ENCODE peak calls at places on chromosomes 6 and 20, in ten cellular contexts. L is uterus, T is GM12865, X is H9, E is heart right ventricle, Y is cardiac fibroblast, I is psoas muscle, H is spleen, O is ascending aorta, B is AG10803. N is an unnamed sample.

GRCh38 chr6:47679507-47679906 is 18.9 kb upstream of the ADGRF4 start:
- DNase-seq in L (no peak), T (no peak), X (no peak), E (no peak), Y (no peak), I (no peak), H (no peak), O (no peak), B (no peak), N (no peak)

GRCh38 chr6:116190550-116190949 is 63.3 kb downstream of the TSPYL4 start:
- DNase-seq in L (no peak), T (no peak), X (no peak), E (no peak), Y (peak), I (no peak), H (no peak), O (no peak), B (peak), N (no peak)

GRCh38 chr20:56925696-56926101 is 296.6 kb downstream of the TFAP2C start:
- DNase-seq in L (no peak), T (no peak), X (no peak), E (no peak), Y (no peak), I (no peak), H (no peak), O (no peak), B (no peak), N (peak)

GRCh38 chr6:111941686-111942330 is 68.6 kb upstream of the FYN start:
- DNase-seq in L (no peak), T (no peak), X (no peak), E (no peak), Y (peak), I (no peak), H (no peak), O (no peak), B (peak), N (no peak)

GRCh38 chr6:7975764-7976146 is 65.2 kb upstream of the TXNDC5 start:
- DNase-seq in L (no peak), T (peak), X (no peak), E (peak), Y (peak), I (no peak), H (no peak), O (no peak), B (peak), N (no peak)

GRCh38 chr6:137638926-137639706 is 144.9 kb upstream of the OLIG3 start:
- DNase-seq in L (no peak), T (peak), X (no peak), E (no peak), Y (no peak), I (no peak), H (no peak), O (no peak), B (peak), N (no peak)

GRCh38 chr20:33351696-33352095 is 49.6 kb downstream of the CDK5RAP1 start:
- DNase-seq in L (no peak), T (no peak), X (no peak), E (no peak), Y (no peak), I (no peak), H (no peak), O (no peak), B (no peak), N (no peak)

GRCh38 chr6:149259753-149260152 is 57.8 kb upstream of the TAB2 start:
- DNase-seq in L (no peak), T (no peak), X (no peak), E (peak), Y (no peak), I (no peak), H (no peak), O (no peak), B (no peak), N (no peak)

GRCh38 chr20:48178607-48179006 is 393.3 kb upstream of the SULF2 start:
- DNase-seq in L (no peak), T (no peak), X (no peak), E (no peak), Y (no peak), I (no peak), H (no peak), O (no peak), B (no peak), N (no peak)

GRCh38 chr20:42779216-42779615 is 410.5 kb downstream of the PTPRT start:
- DNase-seq in L (no peak), T (no peak), X (no peak), E (no peak), Y (no peak), I (no peak), H (no peak), O (no peak), B (no peak), N (no peak)

GRCh38 chr20:42775866-42776265 is 413.8 kb downstream of the PTPRT start:
- DNase-seq in L (no peak), T (no peak), X (no peak), E (no peak), Y (no peak), I (no peak), H (no peak), O (no peak), B (no peak), N (no peak)

DNA sequence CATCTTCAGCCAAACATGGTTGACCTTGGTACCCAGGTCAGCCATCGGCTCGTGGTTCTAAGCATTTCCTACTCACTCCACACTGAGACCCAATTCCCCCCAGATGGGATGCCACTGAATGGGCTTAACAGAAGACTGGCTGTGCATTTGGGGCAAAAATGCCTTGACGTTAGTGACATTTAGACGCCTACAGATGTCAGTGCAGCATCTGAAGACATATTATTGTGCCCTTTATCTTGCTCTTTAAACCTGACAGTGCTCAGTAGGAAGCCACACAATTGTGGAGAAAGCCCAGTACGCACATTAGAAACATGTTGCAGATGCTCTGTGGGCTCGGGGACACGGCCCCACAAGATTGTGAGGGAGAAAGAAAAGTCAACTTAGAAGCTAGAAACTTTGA is 414.7 kb downstream of the PTPRT start:
- DNase-seq in L (no peak), T (no peak), X (no peak), E (no peak), Y (no peak), I (no peak), H (no peak), O (no peak), B (no peak), N (no peak)
- TF ChIP-seq CTCF in L (no peak), T (no peak), X (no peak), E (no peak), Y (no peak), I (no peak), H (no peak), O (no peak), B (no peak), N (no peak)

GRCh38 chr20:25017257-25017803 is 24.8 kb upstream of the APMAP start:
- DNase-seq in L (no peak), T (no peak), X (peak), E (no peak), Y (no peak), I (no peak), H (peak), O (no peak), B (no peak), N (no peak)
- TF ChIP-seq CTCF in L (no peak), T (no peak), X (no peak), E (no peak), Y (no peak), I (no peak), H (no peak), O (no peak), B (no peak), N (no peak)

GRCh38 chr6:1181939-1182338 is 130.0 kb upstream of the FOXQ1 start:
- DNase-seq in L (no peak), T (no peak), X (no peak), E (no peak), Y (no peak), I (no peak), H (no peak), O (no peak), B (no peak), N (no peak)

GRCh38 chr6:1179571-1180459 is 132.1 kb upstream of the FOXQ1 start:
- DNase-seq in L (no peak), T (no peak), X (no peak), E (no peak), Y (no peak), I (no peak), H (no peak), O (no peak), B (no peak), N (no peak)

GRCh38 chr6:1178590-1178989 is 133.3 kb upstream of the FOXQ1 start:
- DNase-seq in L (no peak), T (no peak), X (no peak), E (no peak), Y (no peak), I (no peak), H (no peak), O (no peak), B (no peak), N (no peak)

GRCh38 chr6:1184318-1184717 is 127.6 kb upstream of the FOXQ1 start:
- DNase-seq in L (no peak), T (no peak), X (no peak), E (no peak), Y (no peak), I (no peak), H (no peak), O (no peak), B (no peak), N (no peak)

DNA sequence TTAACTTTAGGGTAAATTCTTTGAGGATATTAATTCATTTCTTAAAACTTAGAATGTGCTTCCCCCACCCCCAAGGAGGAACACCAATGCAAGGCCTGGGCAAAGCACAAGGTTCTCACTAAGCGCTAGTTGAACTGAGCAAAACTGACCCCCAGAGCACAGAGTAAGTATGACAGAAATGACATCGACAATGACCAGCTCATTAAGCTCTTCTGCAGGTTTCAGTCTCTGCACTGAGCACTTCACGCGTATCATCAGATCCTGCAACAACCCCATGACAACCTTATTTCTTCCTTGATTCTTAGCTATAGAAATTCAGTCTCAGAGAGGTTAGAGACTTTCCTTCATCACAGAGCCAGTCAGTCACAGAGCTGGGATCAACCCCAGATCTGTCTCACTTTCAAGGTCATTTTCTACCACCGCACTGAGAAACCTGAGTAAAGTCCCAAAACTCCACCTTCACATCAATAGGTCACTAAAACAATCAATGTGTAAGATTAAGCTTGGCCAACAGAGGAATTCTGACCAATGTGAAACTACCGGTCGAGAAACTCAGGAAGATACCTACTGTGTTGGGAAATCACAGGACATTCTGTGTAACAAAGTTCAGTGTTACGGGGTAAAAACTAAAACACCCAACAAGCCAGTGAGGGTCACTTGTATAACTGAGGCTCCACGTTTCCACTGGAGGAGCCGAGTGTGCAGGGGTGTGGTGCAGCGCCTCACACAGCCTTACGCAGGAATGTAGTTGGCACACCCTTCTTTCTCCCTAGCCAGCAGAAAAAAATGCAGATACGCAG is 129.0 kb upstream of the FOXQ1 start:
- DNase-seq in L (no peak), T (no peak), X (no peak), E (no peak), Y (no peak), I (no peak), H (no peak), O (no peak), B (peak), N (no peak)
- TF ChIP-seq CTCF in L (no peak), T (no peak), X (no peak), E (no peak), Y (no peak), I (no peak), H (no peak), O (no peak), B (no peak), N (no peak)

GRCh38 chr6:87074051-87074711 is 20.7 kb downstream of the CGA start:
- DNase-seq in L (no peak), T (no peak), X (no peak), E (no peak), Y (no peak), I (no peak), H (no peak), O (no peak), B (no peak), N (no peak)

GRCh38 chr6:87071683-87072082 is 23.2 kb downstream of the CGA start:
- DNase-seq in L (no peak), T (peak), X (no peak), E (no peak), Y (no peak), I (no peak), H (no peak), O (no peak), B (no peak), N (no peak)

GRCh38 chr6:87068804-87069203 is 26.1 kb downstream of the CGA start:
- DNase-seq in L (no peak), T (no peak), X (no peak), E (no peak), Y (no peak), I (no peak), H (no peak), O (no peak), B (no peak), N (no peak)

GRCh38 chr6:87066449-87067288 is 28.2 kb downstream of the CGA start:
- DNase-seq in L (peak), T (peak), X (no peak), E (peak), Y (peak), I (no peak), H (no peak), O (no peak), B (peak), N (no peak)

GRCh38 chr6:87070750-87071149 is 24.2 kb downstream of the CGA start:
- DNase-seq in L (no peak), T (no peak), X (no peak), E (no peak), Y (no peak), I (no peak), H (no peak), O (no peak), B (no peak), N (no peak)
- TF ChIP-seq CTCF in L (no peak), T (no peak), X (no peak), E (no peak), Y (no peak), I (no peak), H (no peak), O (no peak), B (no peak), N (no peak)

DNA sequence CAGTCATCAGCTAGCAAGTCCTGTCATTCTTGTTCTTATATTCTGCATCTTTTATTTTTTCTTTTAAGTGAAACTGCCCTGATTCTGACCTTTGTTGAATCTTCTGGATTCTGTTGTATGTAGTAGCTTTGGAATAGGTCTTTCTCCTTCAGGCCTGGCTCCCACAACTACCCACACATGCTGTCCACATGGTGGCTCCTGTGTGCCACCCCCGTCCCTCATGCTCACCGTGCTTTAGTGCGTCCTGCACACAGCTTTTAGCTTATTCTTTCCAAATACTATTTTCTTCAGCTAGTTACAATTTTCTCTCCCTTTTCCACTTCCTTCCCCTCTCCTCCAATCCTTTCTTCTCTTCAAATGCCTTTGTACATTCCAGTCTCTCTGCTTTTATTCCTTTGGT is 61.8 kb downstream of the CTNNBL1 start:
- DNase-seq in L (no peak), T (no peak), X (no peak), E (no peak), Y (no peak), I (no peak), H (no peak), O (no peak), B (peak), N (no peak)
- TF ChIP-seq CTCF in L (no peak), T (no peak), X (peak), E (peak), Y (no peak), I (peak), H (no peak), O (no peak), B (peak), N (no peak)

DNA sequence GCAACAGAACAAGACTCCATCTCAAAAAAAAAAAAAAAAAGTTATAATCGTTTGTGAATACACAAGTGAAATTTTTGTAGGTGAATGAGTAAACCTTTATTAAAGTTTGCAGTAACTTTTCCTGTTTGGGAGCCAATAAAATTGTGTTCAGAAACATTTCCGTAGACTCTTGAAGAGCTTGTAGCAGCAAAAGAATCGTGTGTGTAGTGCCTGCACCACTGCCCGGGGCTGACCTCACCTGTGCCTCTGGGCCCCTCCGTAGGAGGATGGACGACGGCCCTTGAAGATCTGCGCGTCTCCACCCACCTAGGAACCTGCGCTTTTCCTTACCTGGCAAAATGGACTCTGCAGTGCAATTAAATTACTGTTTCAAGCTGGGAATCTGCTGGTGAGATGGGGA is 366.0 kb downstream of the THBS2 start:
- DNase-seq in L (no peak), T (no peak), X (no peak), E (no peak), Y (no peak), I (no peak), H (no peak), O (no peak), B (no peak), N (no peak)
- TF ChIP-seq CTCF in L (no peak), T (no peak), X (no peak), E (no peak), Y (no peak), I (no peak), H (no peak), O (no peak), B (no peak), N (no peak)

DNA sequence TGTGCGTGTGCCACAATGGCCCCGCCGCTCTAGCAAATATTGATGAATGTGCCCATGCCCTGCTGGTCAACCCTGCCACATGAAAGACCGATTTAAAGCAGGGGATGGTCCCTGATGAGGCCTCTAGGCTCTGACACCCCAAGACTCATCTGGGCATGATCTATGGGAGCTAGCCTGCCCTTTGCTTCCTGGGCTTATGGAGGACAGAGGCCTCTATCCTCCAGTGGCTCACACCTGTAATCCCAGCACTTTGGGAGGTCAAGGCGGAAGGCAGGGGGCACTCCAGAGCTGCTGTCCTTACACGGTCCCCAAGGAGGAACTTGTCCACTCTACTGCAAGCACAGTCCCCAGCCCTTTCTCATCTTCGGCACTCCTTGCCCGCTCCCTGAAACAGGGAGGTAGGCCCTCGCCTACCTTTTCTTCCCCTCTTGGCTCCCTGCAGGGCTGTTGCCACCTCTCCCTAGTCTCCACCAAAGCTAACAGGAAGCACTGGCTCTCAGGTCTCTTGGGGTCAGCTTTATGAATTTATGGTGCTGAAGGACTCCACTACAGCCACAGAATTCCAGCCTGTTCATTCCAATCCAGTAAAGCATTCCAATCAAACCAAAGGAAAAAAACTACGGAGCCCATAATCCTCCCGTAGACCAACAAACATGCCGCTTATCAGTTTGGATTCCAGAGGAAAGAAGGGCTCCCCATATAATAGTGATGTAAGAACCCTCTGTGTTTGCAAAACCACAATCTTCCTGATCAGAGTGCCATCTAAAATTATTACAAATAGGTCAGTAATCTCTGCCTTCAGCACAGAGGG is 48.7 kb upstream of the FOXQ1 start:
- DNase-seq in L (no peak), T (no peak), X (peak), E (no peak), Y (no peak), I (no peak), H (no peak), O (no peak), B (peak), N (no peak)
- TF ChIP-seq CTCF in L (no peak), T (no peak), X (peak), E (no peak), Y (no peak), I (no peak), H (no peak), O (no peak), B (no peak), N (no peak)

DNA sequence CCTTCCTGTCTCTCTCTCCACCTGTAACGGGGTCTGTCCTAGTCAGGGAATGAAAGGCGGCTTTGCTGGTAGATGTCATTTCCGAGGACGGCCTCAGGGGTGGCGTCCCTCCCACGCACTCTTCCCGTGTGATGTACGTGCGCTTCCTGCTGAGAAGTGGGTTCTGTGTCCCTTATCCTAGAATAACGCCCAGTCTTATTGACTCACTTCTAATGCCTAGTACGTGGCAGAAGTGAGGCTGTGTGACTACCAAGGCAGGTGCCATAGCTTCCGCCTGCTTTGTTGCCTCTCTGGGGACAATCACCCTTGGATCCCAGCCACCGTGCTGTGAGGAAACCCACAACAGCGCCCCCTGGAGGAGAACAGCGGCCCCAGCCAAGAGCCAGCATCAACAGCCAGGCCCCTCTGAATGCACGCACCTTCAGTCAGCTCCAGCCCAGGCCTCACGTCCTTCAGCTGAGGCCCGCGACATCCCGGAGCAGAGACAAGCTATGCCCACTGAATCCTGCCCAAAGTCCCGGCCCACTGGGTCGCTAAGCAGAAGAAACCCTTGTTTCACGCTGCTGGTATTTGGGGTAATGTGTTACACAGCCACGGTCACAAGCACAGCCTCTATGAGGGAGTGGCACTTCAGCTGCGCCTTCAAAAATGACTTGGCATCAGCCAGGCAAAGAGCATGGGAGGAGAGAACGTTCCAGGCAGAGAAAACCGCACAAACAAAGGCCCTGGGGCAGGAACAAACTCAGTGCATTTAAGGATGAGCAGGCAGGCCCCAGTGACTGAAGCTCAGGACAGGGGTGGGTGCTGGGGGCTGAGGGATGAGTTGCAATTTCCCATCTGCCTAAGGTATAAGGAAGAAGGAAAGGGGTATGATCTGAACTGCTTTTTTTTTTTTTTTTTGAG is 224.2 kb downstream of the NFATC2 start:
- DNase-seq in L (no peak), T (peak), X (peak), E (peak), Y (peak), I (no peak), H (no peak), O (no peak), B (no peak), N (peak)
- TF ChIP-seq CTCF in L (no peak), T (peak), X (peak), E (peak), Y (peak), I (peak), H (peak), O (peak), B (peak), N (peak)